ENCODE peak calls at places on chromosomes 12 and 14, in four cellular contexts. V, Q, X and S are unnamed samples.

GRCh38 chr12:2053675-2054070 is 886 bp downstream of the CACNA1C start:
- DNase-seq in V (no peak), X (no peak), Q (no peak), S (no peak)

GRCh38 chr12:2682301-2683282 is 112.2 kb upstream of the FKBP4 start:
- DNase-seq in X (peak; percentile 26), V (peak; percentile 26), Q (no peak), S (peak; percentile 41)

GRCh38 chr12:8948711-8949524 is 527 bp downstream of the M6PR start:
- DNase-seq in Q (no peak), X (peak; percentile 17), V (no peak), S (peak; percentile 11)

GRCh38 chr12:115872919-115873357 is 404.6 kb downstream of the MED13L start:
- DNase-seq in Q (no peak), X (no peak), V (peak; percentile 76), S (no peak)

GRCh38 chr12:116166306-116166705 is 111.2 kb downstream of the MED13L start:
- DNase-seq in Q (no peak), V (no peak), X (no peak), S (no peak)

GRCh38 chr14:54901380-54902142 is 1.1 kb downstream of the GCH1 start:
- DNase-seq in X (no peak), V (no peak), Q (no peak), S (peak; percentile 6)

GRCh38 chr12:30796508-30796780 is 41.7 kb upstream of the CAPRIN2 start:
- DNase-seq in V (no peak), Q (no peak), X (peak; percentile 66), S (peak; percentile 79)

GRCh38 chr12:99381992-99382391 is 265.6 kb upstream of the GARIN6 start:
- DNase-seq in V (no peak), Q (no peak), X (no peak), S (no peak)

GRCh38 chr12:29734299-29734698 is 49.4 kb downstream of the TMTC1 start:
- DNase-seq in X (no peak), Q (no peak), V (no peak), S (no peak)

GRCh38 chr12:60920841-60921495 is 1325.1 kb downstream of the SLC16A7 start:
- DNase-seq in V (no peak), Q (no peak), X (no peak), S (no peak)

GRCh38 chr14:75514673-75515630 is 7.3 kb upstream of the BATF start:
- DNase-seq in V (no peak), X (no peak), Q (peak; percentile 67), S (no peak)

GRCh38 chr14:104138891-104139459 is 588 bp downstream of the KIF26A start:
- DNase-seq in Q (peak; percentile 46), X (no peak), V (no peak), S (peak; percentile 45)

GRCh38 chr12:20142295-20142694 is 226.0 kb upstream of the PDE3A start:
- DNase-seq in X (no peak), V (no peak), Q (no peak), S (no peak)

GRCh38 chr12:32261638-32262037 is 137.7 kb upstream of the FGD4 start:
- DNase-seq in Q (no peak), X (no peak), V (no peak), S (no peak)

GRCh38 chr14:81927069-81927468 is 393.4 kb upstream of the SEL1L start:
- DNase-seq in V (no peak), X (no peak), Q (no peak), S (peak; percentile 11)

GRCh38 chr14:39055786-39056474 is 47.1 kb downstream of the SEC23A start:
- DNase-seq in Q (no peak), V (peak; percentile 12), X (no peak), S (no peak)

DNA sequence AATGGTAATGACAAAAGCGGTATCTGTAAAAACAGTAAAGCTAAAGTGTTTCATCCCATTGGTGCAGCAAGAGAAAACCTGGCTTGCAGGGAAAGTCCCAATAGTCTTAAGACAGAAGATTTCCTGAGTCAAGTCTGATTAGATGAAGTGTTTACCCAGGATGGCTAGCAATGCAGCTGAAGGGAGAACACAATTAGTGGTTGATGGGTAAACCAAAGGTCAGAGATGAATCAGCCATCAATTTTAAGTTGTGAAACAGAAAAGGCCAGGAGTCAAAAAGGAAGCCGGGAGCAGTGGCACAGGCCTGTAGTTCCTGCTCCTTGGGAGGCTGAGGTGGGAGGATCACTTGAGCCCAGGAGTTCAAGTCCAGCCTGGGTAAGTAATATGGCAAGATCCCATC is 52.6 kb downstream of the SEC23A start:
- DNase-seq in X (no peak), V (no peak), Q (no peak), S (no peak)
- H3K36me3 ChIP-seq in X (peaks cover 94% of the 10 kb centered on the region), V (peaks cover 36% of the 10 kb centered on the region), Q (peaks cover 26% of the 10 kb centered on the region), S (peaks cover 77% of the 10 kb centered on the region)

DNA sequence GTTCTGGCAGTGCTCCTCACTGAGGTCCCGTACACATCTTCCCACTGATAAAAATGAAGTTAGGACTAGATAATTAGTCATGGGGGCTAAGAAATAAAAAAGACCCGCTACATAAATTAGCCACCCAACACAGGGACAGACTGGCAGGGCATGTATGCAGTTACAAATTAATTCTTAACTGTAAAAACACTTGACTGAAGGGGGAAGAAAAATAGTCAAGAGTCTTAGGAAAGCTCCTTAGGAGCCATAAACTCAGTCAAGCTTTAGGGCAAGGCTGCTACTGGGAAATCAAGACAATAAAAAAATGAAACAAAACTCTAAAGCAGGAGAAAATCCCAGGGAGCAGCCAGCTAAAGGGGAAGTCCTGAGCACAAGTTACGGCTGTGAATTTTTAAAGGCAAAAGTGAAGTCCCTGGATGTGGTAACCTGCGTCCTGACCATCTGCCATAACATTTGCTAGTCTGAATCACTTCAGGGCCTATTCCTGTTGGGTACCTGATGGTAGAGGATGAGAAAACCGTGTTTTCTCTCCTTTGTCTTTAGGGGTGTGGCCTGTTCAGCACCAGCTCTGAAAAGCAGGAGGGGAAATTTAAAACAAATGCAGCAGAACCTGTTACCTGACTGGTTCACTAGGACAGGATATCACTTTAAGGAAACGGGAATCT is 7.5 kb upstream of the NPFF start:
- DNase-seq in Q (no peak), X (no peak), V (no peak), S (no peak)
- H3K36me3 ChIP-seq in Q (no peaks in the 10 kb centered on the region), X (peaks cover 86% of the 10 kb centered on the region), V (peaks cover 16% of the 10 kb centered on the region), S (peaks cover 16% of the 10 kb centered on the region)

DNA sequence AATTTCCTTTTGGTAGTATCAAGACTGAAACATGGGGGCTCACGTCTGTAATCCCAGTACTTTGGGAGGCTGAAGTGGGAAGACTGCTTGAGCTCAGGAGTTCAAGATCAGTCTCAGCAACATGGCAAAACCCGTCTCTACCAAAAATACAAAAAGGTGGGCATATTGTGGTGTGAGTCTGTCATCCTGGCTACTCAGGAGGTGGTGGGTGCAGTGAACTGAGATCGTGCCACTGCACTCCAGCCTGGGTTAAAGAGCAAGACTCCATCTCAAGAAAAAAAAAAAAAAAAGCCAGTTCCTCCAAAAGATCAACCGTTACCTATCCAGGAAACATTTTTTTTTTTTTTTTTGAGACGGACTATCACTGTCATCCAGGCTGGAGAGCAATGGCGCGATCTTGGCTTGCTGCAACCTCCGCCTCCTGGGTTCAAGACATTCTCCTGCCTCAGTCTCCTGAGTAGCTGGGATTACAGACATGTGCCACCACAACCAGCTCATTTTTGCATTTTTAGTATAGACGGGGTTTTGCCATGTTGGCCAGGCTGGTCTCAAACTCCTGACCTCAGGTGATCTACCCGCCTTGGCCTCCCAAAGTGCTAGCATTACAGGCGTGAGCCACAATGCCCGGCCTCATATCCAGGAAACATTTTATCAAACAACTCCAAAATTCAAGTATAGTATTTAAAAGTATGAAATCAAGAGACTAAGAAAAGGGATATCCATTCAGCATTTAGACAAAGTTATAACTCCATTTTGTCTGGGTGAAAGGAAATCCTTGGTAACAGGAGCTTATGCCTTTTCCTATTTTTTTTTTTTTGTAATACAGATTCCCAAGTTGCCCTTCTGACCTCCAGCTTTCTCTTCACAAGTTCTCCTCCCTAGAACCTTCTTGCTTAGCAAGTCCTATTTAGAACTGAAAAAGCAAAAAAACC is 3.4 kb downstream of the ACIN1 start:
- DNase-seq in Q (no peak), X (no peak), V (no peak), S (no peak)
- H3K36me3 ChIP-seq in Q (peaks cover 12% of the 10 kb centered on the region), X (peaks cover 71% of the 10 kb centered on the region), V (peaks cover 47% of the 10 kb centered on the region), S (peaks cover 52% of the 10 kb centered on the region)

GRCh38 chr12:122021822-122022392 is at the start of gene BCL7A:
- DNase-seq in Q (peak; percentile 75), V (peak; percentile 22), X (peak; percentile 70), S (peak; percentile 59)

GRCh38 chr12:122021193-122021821 is 377 bp upstream of the BCL7A start:
- DNase-seq in V (no peak), X (no peak), Q (no peak), S (no peak)

GRCh38 chr12:122020795-122021192 is 890 bp upstream of the BCL7A start:
- DNase-seq in Q (no peak), V (no peak), X (no peak), S (no peak)

GRCh38 chr12:122018457-122018856 is 3.2 kb upstream of the BCL7A start:
- DNase-seq in X (no peak), V (no peak), Q (no peak), S (no peak)

GRCh38 chr12:122018937-122019336 is 2.7 kb upstream of the BCL7A start:
- DNase-seq in Q (no peak), V (no peak), X (no peak), S (no peak)
- H3K36me3 ChIP-seq in Q (no peaks in the 10 kb centered on the region), V (no peaks in the 10 kb centered on the region), X (no peaks in the 10 kb centered on the region), S (no peaks in the 10 kb centered on the region)

DNA sequence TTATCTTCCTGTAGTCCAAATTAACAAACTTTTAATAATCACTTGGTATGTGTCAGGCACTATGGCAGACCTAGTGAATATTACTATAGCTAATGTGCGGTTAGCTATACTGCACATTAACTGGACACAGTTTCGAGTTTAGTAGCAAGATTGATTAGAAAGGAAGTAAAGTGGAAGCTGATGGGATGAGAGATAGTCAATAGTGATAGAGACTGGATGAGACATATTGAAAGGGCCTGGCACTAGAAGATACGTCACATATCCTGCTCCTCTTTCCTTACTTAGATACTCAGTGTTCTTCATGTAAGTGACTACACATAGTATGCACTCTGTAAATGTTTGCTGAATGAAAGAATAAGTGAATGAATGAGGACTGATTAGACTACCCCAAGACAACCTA is 5.5 kb downstream of the TBK1 start:
- DNase-seq in V (no peak), X (no peak), Q (no peak), S (no peak)
- H3K36me3 ChIP-seq in V (peaks cover 6% of the 10 kb centered on the region), X (peaks cover 58% of the 10 kb centered on the region), Q (no peaks in the 10 kb centered on the region), S (peaks cover 27% of the 10 kb centered on the region)

GRCh38 chr14:24207625-24208024 is 2.1 kb downstream of the TSSK4 start:
- DNase-seq in V (no peak), Q (no peak), X (no peak), S (no peak)

GRCh38 chr14:24207104-24207543 is 1.6 kb downstream of the TSSK4 start:
- DNase-seq in X (no peak), V (no peak), Q (no peak), S (no peak)

GRCh38 chr14:24211311-24211710 is 2.0 kb downstream of the CHMP4A start:
- DNase-seq in Q (no peak), X (no peak), V (no peak), S (no peak)

GRCh38 chr14:24204163-24205146 is 1.0 kb upstream of the TSSK4 start:
- DNase-seq in V (no peak), Q (no peak), X (no peak), S (no peak)

DNA sequence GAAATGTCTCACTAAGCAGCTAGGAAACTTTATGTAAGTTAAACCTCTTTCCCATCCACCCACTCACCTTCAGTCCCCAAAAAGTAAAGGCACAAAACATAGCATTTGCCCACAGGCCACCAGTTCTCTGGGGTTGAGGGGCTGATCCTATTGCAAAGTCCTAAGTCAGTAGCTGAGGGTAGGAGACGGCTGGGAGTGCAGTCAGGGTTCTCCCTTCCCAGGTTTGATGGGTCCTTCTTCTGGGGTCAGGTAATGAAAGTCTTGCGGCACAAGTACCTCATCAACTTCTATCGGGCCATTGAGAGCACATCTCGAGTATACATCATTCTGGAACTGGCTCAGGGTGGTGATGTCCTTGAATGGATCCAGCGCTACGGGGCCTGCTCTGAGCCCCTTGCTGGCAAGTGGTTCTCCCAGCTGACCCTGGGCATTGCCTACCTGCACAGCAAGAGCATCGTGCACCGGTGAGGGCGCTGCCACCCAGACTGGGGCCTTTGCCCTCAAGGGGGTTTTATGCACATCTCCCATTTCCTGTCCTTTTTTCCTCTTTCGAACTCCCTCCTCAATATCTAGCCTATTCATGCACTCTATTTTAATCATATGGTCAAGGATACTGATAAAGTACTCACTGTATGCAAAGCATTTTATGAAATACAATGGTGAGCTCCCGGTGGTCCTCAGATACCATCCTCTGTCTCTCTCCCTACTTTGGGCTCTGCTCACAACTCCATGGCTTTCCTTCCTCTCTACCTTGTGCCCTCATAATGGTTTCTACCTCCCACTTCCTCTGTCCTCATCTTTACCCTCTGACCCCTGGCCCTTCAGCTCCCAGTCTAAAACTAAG is 986 bp downstream of the TSSK4 start:
- DNase-seq in X (no peak), Q (no peak), V (no peak), S (no peak)
- H3K36me3 ChIP-seq in X (peaks cover 86% of the 10 kb centered on the region), Q (peaks cover 3% of the 10 kb centered on the region), V (peaks cover 20% of the 10 kb centered on the region), S (peaks cover 29% of the 10 kb centered on the region)